ENCODE peak calls at places on chromosomes 5 and 9, in six cellular contexts. One of them, this sample, is unnamed.

GRCh38 chr9:12813960-12814876 is 39.4 kb downstream of the LURAP1L start:
- DNase-seq in suprapubic skin: peak
- DNase-seq in AG09309: peak
- DNase-seq in activated T-cell treated with anti-CD3 and anti-CD28 coated beads, Interleukin-2, amount 50 U/mL, for 24 hours: no peak
- DNase-seq in AG10803: peak
- DNase-seq in Right ventricle myocardium superior: peak
- DNase-seq in this sample: no peak

GRCh38 chr5:125856949-125857348 is 566.3 kb upstream of the GRAMD2B start:
- DNase-seq in suprapubic skin: no peak
- DNase-seq in AG09309: no peak
- DNase-seq in activated T-cell treated with anti-CD3 and anti-CD28 coated beads, Interleukin-2, amount 50 U/mL, for 24 hours: no peak
- DNase-seq in AG10803: no peak
- DNase-seq in Right ventricle myocardium superior: no peak
- DNase-seq in this sample: no peak

GRCh38 chr9:36946653-36947052 is 87.4 kb downstream of the PAX5 start:
- DNase-seq in suprapubic skin: no peak
- DNase-seq in AG09309: peak
- DNase-seq in activated T-cell treated with anti-CD3 and anti-CD28 coated beads, Interleukin-2, amount 50 U/mL, for 24 hours: peak
- DNase-seq in AG10803: peak
- DNase-seq in Right ventricle myocardium superior: no peak
- DNase-seq in this sample: no peak

GRCh38 chr5:127206320-127207113 is 84.1 kb upstream of the MEGF10 start:
- DNase-seq in suprapubic skin: no peak
- DNase-seq in AG09309: peak
- DNase-seq in activated T-cell treated with anti-CD3 and anti-CD28 coated beads, Interleukin-2, amount 50 U/mL, for 24 hours: no peak
- DNase-seq in AG10803: peak
- DNase-seq in Right ventricle myocardium superior: no peak
- DNase-seq in this sample: no peak

GRCh38 chr5:173472164-173472563 is 143.9 kb upstream of the STC2 start:
- DNase-seq in suprapubic skin: no peak
- DNase-seq in AG09309: peak
- DNase-seq in activated T-cell treated with anti-CD3 and anti-CD28 coated beads, Interleukin-2, amount 50 U/mL, for 24 hours: no peak
- DNase-seq in AG10803: peak
- DNase-seq in Right ventricle myocardium superior: peak
- DNase-seq in this sample: no peak

GRCh38 chr5:95669540-95669939 is 13.3 kb downstream of the SPATA9 start:
- DNase-seq in suprapubic skin: no peak
- DNase-seq in AG09309: peak
- DNase-seq in activated T-cell treated with anti-CD3 and anti-CD28 coated beads, Interleukin-2, amount 50 U/mL, for 24 hours: no peak
- DNase-seq in AG10803: peak
- DNase-seq in Right ventricle myocardium superior: peak
- DNase-seq in this sample: peak

GRCh38 chr9:36470891-36471290 is 70.8 kb upstream of the RNF38 start:
- DNase-seq in suprapubic skin: no peak
- DNase-seq in AG09309: no peak
- DNase-seq in activated T-cell treated with anti-CD3 and anti-CD28 coated beads, Interleukin-2, amount 50 U/mL, for 24 hours: peak
- DNase-seq in AG10803: peak
- DNase-seq in Right ventricle myocardium superior: peak
- DNase-seq in this sample: no peak

GRCh38 chr5:1007221-1007680 is 1.4 kb upstream of the NKD2 start:
- DNase-seq in suprapubic skin: peak
- DNase-seq in AG09309: no peak
- DNase-seq in activated T-cell treated with anti-CD3 and anti-CD28 coated beads, Interleukin-2, amount 50 U/mL, for 24 hours: no peak
- DNase-seq in AG10803: no peak
- DNase-seq in Right ventricle myocardium superior: no peak
- DNase-seq in this sample: no peak

GRCh38 chr5:93154551-93154950 is 426.5 kb downstream of the NR2F1-AS1 start:
- DNase-seq in suprapubic skin: no peak
- DNase-seq in AG09309: no peak
- DNase-seq in activated T-cell treated with anti-CD3 and anti-CD28 coated beads, Interleukin-2, amount 50 U/mL, for 24 hours: no peak
- DNase-seq in AG10803: no peak
- DNase-seq in Right ventricle myocardium superior: no peak
- DNase-seq in this sample: no peak

GRCh38 chr9:97706246-97706645 is 9.1 kb upstream of the XPA start:
- DNase-seq in suprapubic skin: no peak
- DNase-seq in AG09309: no peak
- DNase-seq in activated T-cell treated with anti-CD3 and anti-CD28 coated beads, Interleukin-2, amount 50 U/mL, for 24 hours: no peak
- DNase-seq in AG10803: no peak
- DNase-seq in Right ventricle myocardium superior: no peak
- DNase-seq in this sample: no peak

GRCh38 chr9:130167927-130168326 is 4.3 kb upstream of the NCS1 start:
- DNase-seq in suprapubic skin: no peak
- DNase-seq in AG09309: no peak
- DNase-seq in activated T-cell treated with anti-CD3 and anti-CD28 coated beads, Interleukin-2, amount 50 U/mL, for 24 hours: no peak
- DNase-seq in AG10803: no peak
- DNase-seq in Right ventricle myocardium superior: no peak
- DNase-seq in this sample: peak

GRCh38 chr5:141399555-141400258 is 2.0 kb downstream of the PCDHGB5 start:
- DNase-seq in suprapubic skin: no peak
- DNase-seq in AG09309: no peak
- DNase-seq in activated T-cell treated with anti-CD3 and anti-CD28 coated beads, Interleukin-2, amount 50 U/mL, for 24 hours: no peak
- DNase-seq in AG10803: no peak
- DNase-seq in Right ventricle myocardium superior: no peak
- DNase-seq in this sample: no peak

GRCh38 chr5:81971086-81971693 is 633 bp upstream of the ATG10 start:
- DNase-seq in suprapubic skin: no peak
- DNase-seq in AG09309: no peak
- DNase-seq in activated T-cell treated with anti-CD3 and anti-CD28 coated beads, Interleukin-2, amount 50 U/mL, for 24 hours: no peak
- DNase-seq in AG10803: no peak
- DNase-seq in Right ventricle myocardium superior: no peak
- DNase-seq in this sample: peak

GRCh38 chr5:127001621-127002296 is 28.6 kb downstream of the MARCHF3 start:
- DNase-seq in suprapubic skin: no peak
- DNase-seq in AG09309: peak
- DNase-seq in activated T-cell treated with anti-CD3 and anti-CD28 coated beads, Interleukin-2, amount 50 U/mL, for 24 hours: no peak
- DNase-seq in AG10803: peak
- DNase-seq in Right ventricle myocardium superior: no peak
- DNase-seq in this sample: no peak

GRCh38 chr5:91061094-91061493 is 322.0 kb downstream of the ARRDC3 start:
- DNase-seq in suprapubic skin: no peak
- DNase-seq in AG09309: no peak
- DNase-seq in activated T-cell treated with anti-CD3 and anti-CD28 coated beads, Interleukin-2, amount 50 U/mL, for 24 hours: no peak
- DNase-seq in AG10803: no peak
- DNase-seq in Right ventricle myocardium superior: no peak
- DNase-seq in this sample: no peak

GRCh38 chr5:102666164-102666951 is 88.7 kb upstream of the PAM start:
- DNase-seq in suprapubic skin: no peak
- DNase-seq in AG09309: peak
- DNase-seq in activated T-cell treated with anti-CD3 and anti-CD28 coated beads, Interleukin-2, amount 50 U/mL, for 24 hours: no peak
- DNase-seq in AG10803: peak
- DNase-seq in Right ventricle myocardium superior: no peak
- DNase-seq in this sample: peak

GRCh38 chr5:174419523-174420132 is 304.8 kb upstream of the MSX2 start:
- DNase-seq in suprapubic skin: peak
- DNase-seq in AG09309: peak
- DNase-seq in activated T-cell treated with anti-CD3 and anti-CD28 coated beads, Interleukin-2, amount 50 U/mL, for 24 hours: peak
- DNase-seq in AG10803: peak
- DNase-seq in Right ventricle myocardium superior: peak
- DNase-seq in this sample: peak

GRCh38 chr9:37390759-37391158 is 31.7 kb upstream of the GRHPR start:
- DNase-seq in suprapubic skin: no peak
- DNase-seq in AG09309: no peak
- DNase-seq in activated T-cell treated with anti-CD3 and anti-CD28 coated beads, Interleukin-2, amount 50 U/mL, for 24 hours: no peak
- DNase-seq in AG10803: no peak
- DNase-seq in Right ventricle myocardium superior: no peak
- DNase-seq in this sample: peak

GRCh38 chr5:119465640-119466039 is 13.3 kb downstream of the HSD17B4 start:
- DNase-seq in suprapubic skin: no peak
- DNase-seq in AG09309: no peak
- DNase-seq in activated T-cell treated with anti-CD3 and anti-CD28 coated beads, Interleukin-2, amount 50 U/mL, for 24 hours: no peak
- DNase-seq in AG10803: no peak
- DNase-seq in Right ventricle myocardium superior: no peak
- DNase-seq in this sample: no peak

This sample was measured in NCI-H82.